ENCODE peak calls at places on chromosomes 7 and 10, in six cellular contexts. W, P, E, J, O and C are unnamed samples.
A peak's percentile ranks its signal among the peaks of the same experiment; 100 is the strongest.

GRCh38 chr10:91511549-91512330 is 101.6 kb downstream of the HECTD2 start:
- DNase-seq in W (no peak), P (no peak), E (no peak), J (no peak), O (no peak), C (no peak)

GRCh38 chr10:99548041-99548530 is 15.3 kb downstream of the NKX2-3 start:
- DNase-seq in W (no peak), P (no peak), E (no peak), J (no peak), O (no peak), C (peak; percentile 57)

GRCh38 chr7:158538156-158538946 is 49.3 kb downstream of the PTPRN2 start:
- DNase-seq in W (no peak), P (no peak), E (no peak), J (no peak), O (no peak), C (no peak)

GRCh38 chr10:104300002-104300735 is 31.2 kb downstream of the GSTO2 start:
- DNase-seq in W (no peak), P (no peak), E (no peak), J (no peak), O (no peak), C (no peak)

GRCh38 chr7:95687759-95688343 is 84.5 kb upstream of the DYNC1I1 start:
- DNase-seq in W (no peak), P (no peak), E (no peak), J (no peak), O (no peak), C (no peak)

GRCh38 chr7:2248984-2249694 is 7.1 kb downstream of the NUDT1 start:
- DNase-seq in W (peak; percentile 63), P (no peak), E (no peak), J (no peak), O (no peak), C (peak; percentile 74)

GRCh38 chr7:29893351-29894005 is 87.2 kb downstream of the WIPF3 start:
- DNase-seq in W (no peak), P (no peak), E (no peak), J (no peak), O (no peak), C (no peak)

GRCh38 chr10:124744047-124744687 is at the start of gene FAM53B:
- DNase-seq in W (peak; percentile 90), P (peak; percentile 87), E (no peak), J (peak; percentile 45), O (peak; percentile 56), C (peak; percentile 91)

GRCh38 chr10:128860574-128860973 is 606.5 kb upstream of the MGMT start:
- DNase-seq in W (no peak), P (no peak), E (no peak), J (no peak), O (no peak), C (no peak)

GRCh38 chr10:130193493-130194193 is 57.5 kb downstream of the GLRX3 start:
- DNase-seq in W (no peak), P (no peak), E (no peak), J (no peak), O (no peak), C (peak; percentile 10)

GRCh38 chr10:33195608-33196376 is 138.7 kb downstream of the NRP1 start:
- DNase-seq in W (no peak), P (no peak), E (no peak), J (no peak), O (no peak), C (no peak)

GRCh38 chr7:47763063-47763974 is 181.4 kb upstream of the TNS3 start:
- DNase-seq in W (no peak), P (no peak), E (no peak), J (no peak), O (no peak), C (no peak)

GRCh38 chr10:11448545-11449244 is 162.8 kb downstream of the USP6NL start:
- DNase-seq in W (no peak), P (peak; percentile 62), E (no peak), J (no peak), O (no peak), C (peak; percentile 64)

GRCh38 chr7:108197371-108198091 is 67.4 kb upstream of the LAMB4 start:
- DNase-seq in W (no peak), P (no peak), E (no peak), J (no peak), O (no peak), C (no peak)

GRCh38 chr10:102970497-102970896 is 52.4 kb downstream of the CNNM2 start:
- DNase-seq in W (no peak), P (no peak), E (no peak), J (no peak), O (no peak), C (no peak)

GRCh38 chr10:62655337-62655994 is 149.1 kb upstream of the ADO start:
- DNase-seq in W (no peak), P (peak; percentile 38), E (no peak), J (no peak), O (no peak), C (peak; percentile 72)

GRCh38 chr10:110074298-110074697 is 66.5 kb downstream of the ADD3 start:
- DNase-seq in W (no peak), P (peak; percentile 22), E (no peak), J (no peak), O (no peak), C (peak; percentile 17)

GRCh38 chr7:132547806-132548205 is 28.5 kb downstream of the PLXNA4 start:
- DNase-seq in W (no peak), P (no peak), E (no peak), J (no peak), O (no peak), C (no peak)

GRCh38 chr7:131667699-131668098 is 111.3 kb upstream of the PODXL start:
- DNase-seq in W (no peak), P (no peak), E (no peak), J (no peak), O (no peak), C (no peak)

GRCh38 chr10:23055424-23056191 is 39.8 kb upstream of the MSRB2 start:
- DNase-seq in W (no peak), P (no peak), E (no peak), J (no peak), O (no peak), C (no peak)

GRCh38 chr10:59575269-59575668 is 134.4 kb downstream of the SLC16A9 start:
- DNase-seq in W (no peak), P (no peak), E (no peak), J (no peak), O (no peak), C (no peak)

GRCh38 chr10:123995082-123995460 is 98.3 kb downstream of the CHST15 start:
- DNase-seq in W (no peak), P (peak; percentile 7), E (no peak), J (no peak), O (no peak), C (no peak)

GRCh38 chr7:5594616-5595544 is 171.2 kb upstream of the TNRC18 start:
- DNase-seq in W (peak; percentile 64), P (peak; percentile 24), E (no peak), J (peak; percentile 28), O (no peak), C (peak; percentile 60)

GRCh38 chr10:63677001-63677400 is 155.8 kb downstream of the REEP3 start:
- DNase-seq in W (no peak), P (no peak), E (no peak), J (no peak), O (no peak), C (peak; percentile 28)

GRCh38 chr7:45133877-45134276 is 22.4 kb upstream of the TBRG4 start:
- DNase-seq in W (no peak), P (no peak), E (no peak), J (no peak), O (no peak), C (no peak)

GRCh38 chr10:92572362-92573090 is 1.4 kb downstream of the IDE start:
- DNase-seq in W (no peak), P (no peak), E (no peak), J (no peak), O (no peak), C (peak; percentile 16)

GRCh38 chr10:1734288-1734687 is 3.0 kb downstream of the ADARB2 start:
- DNase-seq in W (no peak), P (no peak), E (no peak), J (no peak), O (no peak), C (no peak)

GRCh38 chr7:22387583-22387982 is 30.6 kb upstream of the RAPGEF5 start:
- DNase-seq in W (no peak), P (no peak), E (no peak), J (no peak), O (no peak), C (no peak)

GRCh38 chr7:45576249-45576929 is 2.2 kb downstream of the ADCY1 start:
- DNase-seq in W (no peak), P (no peak), E (no peak), J (no peak), O (no peak), C (no peak)

GRCh38 chr7:11625669-11626068 is 206.3 kb downstream of the THSD7A start:
- DNase-seq in W (no peak), P (no peak), E (no peak), J (no peak), O (no peak), C (no peak)

GRCh38 chr7:55432937-55433784 is 68.0 kb downstream of the LANCL2 start:
- DNase-seq in W (no peak), P (peak; percentile 39), E (peak; percentile 38), J (peak; percentile 14), O (no peak), C (peak; percentile 73)

GRCh38 chr7:39526676-39527075 is 39.5 kb upstream of the YAE1 start:
- DNase-seq in W (no peak), P (no peak), E (no peak), J (no peak), O (no peak), C (no peak)

GRCh38 chr10:72980348-72980747 is 25.7 kb upstream of the PLA2G12B start:
- DNase-seq in W (no peak), P (no peak), E (no peak), J (no peak), O (no peak), C (no peak)

GRCh38 chr10:7475046-7475860 is 64.4 kb upstream of the SFMBT2 start:
- DNase-seq in W (no peak), P (no peak), E (peak; percentile 48), J (no peak), O (no peak), C (no peak)

GRCh38 chr10:35641430-35642015 is 573 bp downstream of the FZD8 start:
- DNase-seq in W (peak; percentile 51), P (peak; percentile 37), E (no peak), J (no peak), O (no peak), C (peak; percentile 69)